ENCODE peak calls at places on chromosomes 1 and 21, in nine cellular contexts. O is GDM1; H is germinal center; K is SK-N-DZ; U is stimulated activated CD4-positive, alpha-beta T cell treated with anti-CD3 and anti-CD28 coated beads, Interleukin-12 subunit alpha, Interleukin-12 subunit beta, amount 100 ng/mL, for 48 hours; A is HepG2; F is left cardiac atrium; I is pons; W is activated CD4-positive, alpha-beta T cell treated with anti-CD3 and anti-CD28 coated beads, Interleukin-2, amount 50 U/mL, for 4 hours. Y is an unnamed sample.

GRCh38 chr21:29753216-29753615 is 186.6 kb downstream of the GRIK1 start:
- DNase-seq in O (no peak), H (no peak), K (no peak), U (no peak), A (no peak), F (no peak), I (peak; percentile 40), W (no peak), Y (no peak)

GRCh38 chr1:155940993-155941844 is at the start of gene RXFP4:
- DNase-seq in O (no peak), H (no peak), K (no peak), U (no peak), A (peak; percentile 50), F (peak; percentile 46), I (no peak), W (no peak), Y (no peak)

GRCh38 chr1:237181731-237182317 is 139.8 kb downstream of the RYR2 start:
- DNase-seq in O (no peak), H (no peak), K (peak; percentile 30), U (no peak), A (no peak), F (no peak), I (no peak), W (no peak), Y (no peak)

GRCh38 chr1:17994046-17994445 is 113.6 kb upstream of the IGSF21 start:
- DNase-seq in O (no peak), H (no peak), K (no peak), U (no peak), A (no peak), F (no peak), I (no peak), W (no peak), Y (no peak)

GRCh38 chr1:168504064-168504837 is 39.5 kb downstream of the XCL2 start:
- DNase-seq in O (peak; percentile 43), H (no peak), K (no peak), U (no peak), A (no peak), F (peak; percentile 68), I (peak; percentile 75), W (no peak), Y (no peak)

GRCh38 chr21:45138199-45139002 is 64.0 kb downstream of the ADARB1 start:
- DNase-seq in O (peak; percentile 39), H (peak; percentile 58), K (peak; percentile 60), U (peak; percentile 75), A (peak; percentile 59), F (peak; percentile 84), I (no peak), W (peak; percentile 70), Y (no peak)

GRCh38 chr1:178374016-178374415 is 122.7 kb downstream of the CLEC20A start:
- DNase-seq in O (no peak), H (no peak), K (no peak), U (no peak), A (no peak), F (no peak), I (no peak), W (no peak), Y (no peak)

GRCh38 chr1:8133190-8133589 is 107.1 kb upstream of the ERRFI1 start:
- DNase-seq in O (no peak), H (no peak), K (no peak), U (no peak), A (no peak), F (no peak), I (no peak), W (no peak), Y (no peak)

GRCh38 chr1:27523666-27524020 is 33.7 kb upstream of the WASF2 start:
- DNase-seq in O (no peak), H (no peak), K (no peak), U (no peak), A (no peak), F (no peak), I (no peak), W (no peak), Y (no peak)

GRCh38 chr1:226549094-226549936 is 751 bp downstream of the STUM start:
- DNase-seq in O (no peak), H (peak; percentile 46), K (no peak), U (peak; percentile 3), A (no peak), F (peak; percentile 29), I (no peak), W (no peak), Y (peak; percentile 54)

GRCh38 chr1:154759196-154759595 is 110.9 kb downstream of the KCNN3 start:
- DNase-seq in O (no peak), H (no peak), K (no peak), U (peak; percentile 74), A (no peak), F (no peak), I (no peak), W (peak; percentile 77), Y (no peak)

GRCh38 chr1:151860504-151861187 is 7.1 kb upstream of the THEM5 start:
- DNase-seq in O (no peak), H (no peak), K (no peak), U (no peak), A (no peak), F (no peak), I (no peak), W (no peak), Y (no peak)

GRCh38 chr1:51341876-51342496 is 11.6 kb upstream of the TTC39A start:
- DNase-seq in O (no peak), H (peak; percentile 42), K (no peak), U (no peak), A (no peak), F (no peak), I (no peak), W (no peak), Y (no peak)

GRCh38 chr1:225808136-225808535 is 1.8 kb upstream of the EPHX1 start:
- DNase-seq in O (no peak), H (no peak), K (no peak), U (no peak), A (no peak), F (no peak), I (no peak), W (no peak), Y (no peak)